ENCODE peak calls at places on chromosomes 7 and 10, in six cellular contexts. H is OCI-LY7; L is CD4-positive, CD25-positive, alpha-beta regulatory T cell; O is astrocyte of the spinal cord; S is adrenal gland; A is lower lobe of right lung. C is an unnamed sample.

GRCh38 chr7:15478401-15478800 is 83.4 kb downstream of the AGMO start:
- DNase-seq in O (no peak), L (no peak), A (no peak), H (no peak), S (no peak), C (no peak)

GRCh38 chr10:133226251-133226808 is 3.7 kb upstream of the UTF1 start:
- DNase-seq in A (no peak), O (no peak), S (no peak), L (peak), H (no peak), C (no peak)

GRCh38 chr7:27168265-27168947 is 3.1 kb upstream of the HOXA9 start:
- DNase-seq in S (no peak), A (peak), H (no peak), O (no peak), L (peak), C (no peak)

GRCh38 chr10:131698232-131698631 is 202.6 kb upstream of the PPP2R2D start:
- DNase-seq in L (no peak), H (no peak), O (no peak), S (no peak), A (no peak), C (no peak)

GRCh38 chr7:28347964-28348363 is 64.4 kb upstream of the CREB5 start:
- DNase-seq in L (no peak), H (no peak), A (no peak), S (no peak), O (no peak), C (no peak)

GRCh38 chr10:132107947-132108877 is 42.5 kb downstream of the JAKMIP3 start:
- DNase-seq in O (no peak), H (no peak), S (peak), A (peak), L (no peak), C (no peak)

GRCh38 chr10:4804505-4804904 is 21.5 kb upstream of the AKR1E2 start:
- DNase-seq in S (no peak), O (peak), A (no peak), H (no peak), L (no peak), C (no peak)

GRCh38 chr7:70797109-70797514 is 334.8 kb upstream of the GALNT17 start:
- DNase-seq in L (no peak), S (no peak), H (no peak), A (no peak), O (no peak), C (no peak)

DNA sequence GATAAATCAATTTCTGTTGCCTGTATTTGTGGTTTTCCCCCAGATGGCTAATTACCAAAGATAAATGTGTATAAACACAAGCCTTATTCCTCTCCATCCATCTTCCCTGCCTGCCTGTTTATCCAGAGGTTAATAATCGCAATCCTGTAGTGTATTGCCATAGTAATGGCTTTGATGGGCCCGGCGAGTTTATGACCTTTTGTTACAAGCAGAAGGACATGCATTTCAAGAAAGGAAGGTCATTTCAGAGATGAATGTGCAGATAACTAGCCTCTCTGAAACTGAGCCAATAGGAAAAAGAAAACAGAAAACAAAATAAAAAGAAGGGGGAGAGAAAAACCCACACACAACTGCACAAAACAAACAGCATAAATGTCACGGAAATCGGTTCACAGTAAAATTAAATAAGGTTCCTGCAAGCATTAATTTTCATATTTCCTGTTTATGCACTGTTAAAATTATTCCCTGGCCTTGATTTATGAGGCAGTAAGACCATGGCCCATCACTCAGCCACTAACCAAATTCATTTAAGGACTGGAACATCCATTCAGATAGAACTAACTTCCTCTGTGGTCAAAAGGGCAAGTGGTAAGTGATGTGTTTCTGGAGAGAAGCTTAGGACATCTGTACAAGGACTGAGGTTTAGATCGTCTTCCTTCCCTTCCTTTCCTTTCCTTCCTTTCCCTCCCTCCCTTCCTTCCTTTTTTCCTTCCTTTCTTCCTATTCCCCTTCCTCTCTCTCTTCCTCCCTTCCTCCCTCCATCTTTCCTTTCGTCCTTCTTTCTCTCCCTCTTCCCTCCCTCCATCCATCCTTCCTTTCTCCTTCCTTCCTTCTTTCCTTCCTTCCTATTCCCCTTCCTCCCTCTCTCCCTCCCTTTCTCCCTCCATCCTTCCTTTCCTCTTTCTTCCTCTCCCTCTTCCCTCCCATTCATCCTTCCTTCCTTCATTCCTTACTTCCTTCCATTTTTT is 1019.2 kb downstream of the TYW1 start:
- DNase-seq in A (no peak), H (no peak), L (no peak), S (peak), O (no peak), C (no peak)
- H3K4me3 ChIP-seq in A (no peak), H (no peak), L (no peak), S (no peak), O (no peak), C (no peak)

GRCh38 chr10:59019603-59020002 is 156.8 kb upstream of the PHYHIPL start:
- DNase-seq in L (no peak), A (no peak), H (no peak), S (no peak), O (peak), C (no peak)
- H3K4me3 ChIP-seq in L (no peak), A (peak), H (no peak), S (no peak), O (no peak), C (no peak)

GRCh38 chr10:123147635-123148413 is at the start of gene HMX2:
- DNase-seq in O (no peak), A (no peak), L (peak), S (no peak), H (peak), C (peak)
- H3K4me3 ChIP-seq in O (no peak), A (peak), L (no peak), S (no peak), H (peak), C (peak)

DNA sequence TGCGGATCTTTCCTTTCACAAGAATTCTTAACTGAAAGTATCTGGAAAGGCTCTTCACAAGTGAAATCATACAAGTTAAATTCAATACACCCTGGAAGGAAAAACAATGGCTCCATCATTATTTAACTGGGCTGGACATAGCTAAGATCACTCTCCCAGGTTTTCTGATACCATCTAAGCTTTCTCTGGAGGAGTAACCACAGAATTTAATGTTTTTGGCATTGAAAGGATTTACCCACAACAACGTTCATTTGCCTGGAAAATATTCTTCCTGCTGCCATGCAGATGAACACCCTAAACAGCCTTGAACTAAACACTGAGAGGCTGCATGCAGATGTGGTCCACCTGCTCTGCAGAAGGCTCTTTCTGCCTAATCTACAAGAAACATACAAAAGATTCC is 4.3 kb downstream of the NEBL start:
- DNase-seq in L (no peak), S (no peak), O (no peak), H (no peak), A (no peak), C (no peak)
- H3K4me3 ChIP-seq in L (no peak), S (no peak), O (no peak), H (no peak), A (no peak), C (no peak)

DNA sequence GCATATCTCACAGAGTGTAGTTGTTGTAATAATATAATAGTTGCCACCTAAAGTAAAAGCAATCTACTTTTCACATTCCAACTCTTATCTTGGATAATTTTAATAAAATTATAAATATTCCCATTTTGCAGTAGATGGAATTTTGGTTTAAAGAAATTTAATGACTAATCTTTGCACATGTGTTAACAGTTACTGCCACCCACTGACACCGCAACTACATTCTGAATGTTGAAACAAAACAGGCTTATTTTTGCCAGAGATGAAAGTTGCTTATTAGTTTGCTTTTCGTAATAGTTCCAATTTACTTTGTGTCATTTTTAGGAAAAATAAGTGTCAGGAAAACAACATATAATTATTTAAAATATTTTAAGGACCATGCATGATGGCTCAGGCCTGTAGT is 557.5 kb upstream of the PCDH15 start:
- DNase-seq in S (no peak), A (no peak), O (no peak), L (no peak), H (no peak), C (no peak)
- H3K4me3 ChIP-seq in S (no peak), A (no peak), O (no peak), L (no peak), H (no peak), C (no peak)

GRCh38 chr7:139362981-139363380 is 3.3 kb downstream of the LUC7L2 start:
- DNase-seq in A (no peak), H (no peak), O (no peak), L (no peak), S (no peak), C (no peak)
- H3K4me3 ChIP-seq in A (no peak), H (peak), O (no peak), L (peak), S (no peak), C (no peak)

GRCh38 chr7:130912086-130912909 is 178.3 kb upstream of the KLF14 start:
- DNase-seq in S (no peak), O (peak), H (peak), A (no peak), L (no peak), C (peak)

GRCh38 chr7:130909881-130910672 is 176.1 kb upstream of the KLF14 start:
- DNase-seq in O (no peak), A (no peak), S (no peak), L (no peak), H (no peak), C (no peak)

GRCh38 chr7:130909161-130909836 is 175.3 kb upstream of the KLF14 start:
- DNase-seq in O (no peak), S (no peak), L (no peak), A (no peak), H (no peak), C (no peak)

GRCh38 chr7:130912910-130913720 is 179.1 kb upstream of the KLF14 start:
- DNase-seq in A (peak), O (peak), S (peak), H (peak), L (peak), C (peak)

GRCh38 chr7:130910949-130911944 is 177.2 kb upstream of the KLF14 start:
- DNase-seq in H (no peak), O (peak), A (no peak), S (no peak), L (no peak), C (no peak)
- H3K4me3 ChIP-seq in H (peak), O (peak), A (peak), S (no peak), L (peak), C (no peak)

DNA sequence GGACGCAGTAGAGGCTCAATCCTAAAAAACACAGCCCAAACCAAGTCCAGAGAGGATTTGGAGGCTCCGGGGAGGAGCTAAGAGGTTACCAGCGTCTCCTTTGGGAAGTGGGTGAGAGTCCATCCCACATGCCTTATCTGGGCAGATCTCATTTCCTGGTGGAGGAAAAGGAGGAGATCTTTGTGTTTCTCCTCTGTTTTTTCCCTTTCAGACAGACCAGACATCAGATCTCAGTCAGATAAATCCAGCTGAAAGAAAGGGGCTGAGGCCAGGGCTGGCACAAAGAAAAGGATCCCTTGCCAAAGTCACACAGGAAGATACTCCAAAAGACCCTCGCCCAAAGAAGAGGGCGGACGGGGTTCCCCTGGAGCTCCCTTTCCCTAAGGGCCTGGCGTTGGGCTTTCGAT is 58.3 kb upstream of the COMTD1 start:
- DNase-seq in A (no peak), L (no peak), O (peak), H (no peak), S (no peak), C (no peak)
- H3K4me3 ChIP-seq in A (peak), L (no peak), O (no peak), H (no peak), S (no peak), C (no peak)

GRCh38 chr10:122462533-122463465 is 1.4 kb downstream of the HTRA1 start:
- DNase-seq in L (no peak), O (peak), H (no peak), A (no peak), S (peak), C (no peak)
- H3K4me3 ChIP-seq in L (peak), O (peak), H (no peak), A (peak), S (peak), C (no peak)

GRCh38 chr7:140673770-140674155 is 1.0 kb downstream of the ADCK2 start:
- DNase-seq in L (no peak), S (no peak), O (no peak), A (no peak), H (peak), C (no peak)
- H3K4me3 ChIP-seq in L (peak), S (no peak), O (peak), A (peak), H (peak), C (peak)

C was measured in Jurkat, Clone E6-1.